ENCODE peak calls at places on chromosomes 4 and X, in four cellular contexts. One of them, this sample, is unnamed.

GRCh38 chr4:98510757-98511517 is 147.5 kb downstream of the TSPAN5 start:
- DNase-seq in ACHN: no peak
- DNase-seq in naive thymus-derived CD8-positive, alpha-beta T cell: no peak
- DNase-seq in Panc1: no peak
- DNase-seq in this sample: no peak

GRCh38 chr4:38015886-38016515 is 55.8 kb downstream of the PTTG2 start:
- DNase-seq in ACHN: no peak
- DNase-seq in naive thymus-derived CD8-positive, alpha-beta T cell: no peak
- DNase-seq in Panc1: no peak
- DNase-seq in this sample: no peak

GRCh38 chr4:16082424-16083216 is 1.2 kb downstream of the PROM1 start:
- DNase-seq in ACHN: peak
- DNase-seq in naive thymus-derived CD8-positive, alpha-beta T cell: peak
- DNase-seq in Panc1: no peak
- DNase-seq in this sample: peak

GRCh38 chrX:132860200-132860599 is 98.2 kb downstream of the HS6ST2 start:
- DNase-seq in ACHN: no peak
- DNase-seq in naive thymus-derived CD8-positive, alpha-beta T cell: no peak
- DNase-seq in Panc1: no peak
- DNase-seq in this sample: no peak

GRCh38 chr4:6618386-6619115 is 21.9 kb upstream of the MRFAP1 start:
- DNase-seq in ACHN: no peak
- DNase-seq in naive thymus-derived CD8-positive, alpha-beta T cell: no peak
- DNase-seq in Panc1: no peak
- DNase-seq in this sample: no peak

GRCh38 chrX:156002517-156002916 is 5.0 kb downstream of the IL9R start:
- DNase-seq in ACHN: no peak
- DNase-seq in naive thymus-derived CD8-positive, alpha-beta T cell: no peak
- DNase-seq in Panc1: no peak
- DNase-seq in this sample: no peak

GRCh38 chr4:112857461-112857860 is 192.0 kb upstream of the ANK2 start:
- DNase-seq in ACHN: peak
- DNase-seq in naive thymus-derived CD8-positive, alpha-beta T cell: no peak
- DNase-seq in Panc1: no peak
- DNase-seq in this sample: peak

GRCh38 chrX:126836195-126836594 is 16.7 kb downstream of the PRR32 start:
- DNase-seq in ACHN: no peak
- DNase-seq in naive thymus-derived CD8-positive, alpha-beta T cell: no peak
- DNase-seq in Panc1: no peak
- DNase-seq in this sample: no peak

GRCh38 chr4:142707397-142707796 is 138.7 kb downstream of the INPP4B start:
- DNase-seq in ACHN: no peak
- DNase-seq in naive thymus-derived CD8-positive, alpha-beta T cell: no peak
- DNase-seq in Panc1: no peak
- DNase-seq in this sample: no peak

GRCh38 chr4:72205831-72206230 is 174.0 kb downstream of the NPFFR2 start:
- DNase-seq in ACHN: no peak
- DNase-seq in naive thymus-derived CD8-positive, alpha-beta T cell: no peak
- DNase-seq in Panc1: no peak
- DNase-seq in this sample: no peak

GRCh38 chr4:184511156-184511555 is 36.8 kb upstream of the IRF2 start:
- DNase-seq in ACHN: no peak
- DNase-seq in naive thymus-derived CD8-positive, alpha-beta T cell: no peak
- DNase-seq in Panc1: no peak
- DNase-seq in this sample: no peak

GRCh38 chrX:6500717-6501116 is 34.2 kb downstream of the VCX3A start:
- DNase-seq in ACHN: no peak
- DNase-seq in naive thymus-derived CD8-positive, alpha-beta T cell: no peak
- DNase-seq in Panc1: no peak
- DNase-seq in this sample: no peak

GRCh38 chrX:135345328-135345645 is 36.0 kb downstream of the ETDC start:
- DNase-seq in ACHN: peak
- DNase-seq in naive thymus-derived CD8-positive, alpha-beta T cell: no peak
- DNase-seq in Panc1: no peak
- DNase-seq in this sample: no peak

GRCh38 chrX:16771483-16772398 is 14.5 kb upstream of the TXLNG start:
- DNase-seq in ACHN: peak
- DNase-seq in naive thymus-derived CD8-positive, alpha-beta T cell: no peak
- DNase-seq in Panc1: peak
- DNase-seq in this sample: peak

GRCh38 chrX:35890699-35891098 is 28.8 kb upstream of the CFAP47 start:
- DNase-seq in ACHN: peak
- DNase-seq in naive thymus-derived CD8-positive, alpha-beta T cell: no peak
- DNase-seq in Panc1: peak
- DNase-seq in this sample: peak

GRCh38 chr4:53579826-53580225 is 11.5 kb downstream of the LNX1 start:
- DNase-seq in ACHN: no peak
- DNase-seq in naive thymus-derived CD8-positive, alpha-beta T cell: no peak
- DNase-seq in Panc1: no peak
- DNase-seq in this sample: no peak

GRCh38 chr4:142778430-142778829 is 67.7 kb downstream of the INPP4B start:
- DNase-seq in ACHN: no peak
- DNase-seq in naive thymus-derived CD8-positive, alpha-beta T cell: no peak
- DNase-seq in Panc1: no peak
- DNase-seq in this sample: no peak

GRCh38 chr4:158729716-158730559 is 6.7 kb upstream of the PPID start:
- DNase-seq in ACHN: peak
- DNase-seq in naive thymus-derived CD8-positive, alpha-beta T cell: peak
- DNase-seq in Panc1: peak
- DNase-seq in this sample: peak

GRCh38 chrX:68433981-68434299 is 645 bp upstream of the OPHN1 start:
- DNase-seq in ACHN: no peak
- DNase-seq in naive thymus-derived CD8-positive, alpha-beta T cell: no peak
- DNase-seq in Panc1: no peak
- DNase-seq in this sample: no peak